ENCODE peak calls at places on chromosomes 2 and 18, in ten cellular contexts. H is adrenal gland, W is body of pancreas, F is IMR-90, Z is GM12891, K is endothelial cell of umbilical vein, C is HCT116, N is sigmoid colon, U is A549, R is transverse colon. T is an unnamed sample.

GRCh38 chr2:164599954-164600589 is 21.2 kb downstream of the GRB14 start:
- DNase-seq in H (peak), W (peak), F (peak), Z (no peak), K (peak), C (peak), N (no peak), U (peak), R (peak), T (peak)

GRCh38 chr2:32678825-32679224 is 51.0 kb downstream of the TTC27 start:
- DNase-seq in H (no peak), W (no peak), F (peak), Z (no peak), K (peak), C (peak), N (no peak), U (no peak), R (no peak), T (peak)

GRCh38 chr2:60882971-60883753 is 1.8 kb downstream of the REL start:
- DNase-seq in H (peak), W (no peak), F (peak), Z (no peak), K (peak), C (no peak), N (no peak), U (no peak), R (peak), T (no peak)

GRCh38 chr18:65788373-65788772 is 37.6 kb downstream of the CDH7 start:
- DNase-seq in H (peak), W (no peak), F (no peak), Z (no peak), K (no peak), C (no peak), N (no peak), U (no peak), R (no peak), T (no peak)

GRCh38 chr2:240639566-240639965 is 14.3 kb downstream of the GPR35 start:
- DNase-seq in H (no peak), W (no peak), F (no peak), Z (no peak), K (no peak), C (no peak), N (peak), U (no peak), R (no peak), T (no peak)

GRCh38 chr2:175690113-175690716 is 311.9 kb downstream of the LNPK start:
- DNase-seq in H (peak), W (peak), F (peak), Z (peak), K (peak), C (peak), N (no peak), U (no peak), R (peak), T (peak)

GRCh38 chr2:132270981-132271546 is 109.3 kb upstream of the ANKRD30BL start:
- DNase-seq in H (no peak), W (no peak), F (no peak), Z (no peak), K (no peak), C (no peak), N (no peak), U (no peak), R (no peak), T (no peak)

GRCh38 chr18:39966275-39966674 is 1988.8 kb upstream of the PIK3C3 start:
- DNase-seq in H (no peak), W (no peak), F (no peak), Z (no peak), K (no peak), C (no peak), N (no peak), U (no peak), R (no peak), T (no peak)

GRCh38 chr2:121529439-121530209 is 1.1 kb upstream of the RNU4ATAC start:
- DNase-seq in H (peak), W (peak), F (peak), Z (no peak), K (no peak), C (no peak), N (peak), U (peak), R (peak), T (no peak)

GRCh38 chr2:66925128-66925527 is 472.0 kb upstream of the ETAA1 start:
- DNase-seq in H (no peak), W (no peak), F (peak), Z (no peak), K (peak), C (no peak), N (no peak), U (no peak), R (no peak), T (no peak)

GRCh38 chr2:190678444-190679162 is 29.7 kb downstream of the NAB1 start:
- DNase-seq in H (no peak), W (no peak), F (peak), Z (no peak), K (peak), C (no peak), N (no peak), U (no peak), R (no peak), T (no peak)

GRCh38 chr2:191838526-191838925 is 8.4 kb downstream of the CAVIN2 start:
- DNase-seq in H (no peak), W (no peak), F (no peak), Z (no peak), K (peak), C (no peak), N (no peak), U (no peak), R (no peak), T (no peak)

GRCh38 chr2:236753611-236754010 is 184.0 kb downstream of the ACKR3 start:
- DNase-seq in H (no peak), W (no peak), F (no peak), Z (no peak), K (peak), C (no peak), N (no peak), U (no peak), R (no peak), T (no peak)

GRCh38 chr2:35787302-35788031 is 568.1 kb upstream of the CRIM1 start:
- DNase-seq in H (no peak), W (no peak), F (no peak), Z (no peak), K (peak), C (no peak), N (no peak), U (no peak), R (no peak), T (no peak)

GRCh38 chr2:29617351-29617750 is 304.0 kb downstream of the ALK start:
- DNase-seq in H (no peak), W (no peak), F (no peak), Z (no peak), K (no peak), C (no peak), N (no peak), U (no peak), R (no peak), T (no peak)

DNA sequence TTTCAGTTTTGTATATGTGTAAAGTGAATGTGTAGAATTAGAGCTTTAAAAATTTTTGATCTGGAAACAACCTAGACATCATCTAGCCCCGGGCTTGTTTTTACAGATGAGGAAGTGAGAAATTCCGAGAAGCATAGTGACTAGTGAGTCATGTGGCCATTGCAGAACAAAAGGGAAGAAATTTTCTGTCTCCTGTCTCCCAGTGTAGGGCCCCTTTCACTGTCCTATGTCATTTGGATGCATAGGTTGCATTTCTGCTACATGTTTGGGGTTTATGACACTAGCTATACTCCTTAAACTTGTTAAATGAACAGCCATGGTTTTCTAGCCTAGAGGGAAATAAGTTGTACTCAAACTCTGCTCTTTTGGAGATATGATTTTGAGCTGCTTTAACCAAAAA is 84.6 kb downstream of the PLCL1 start:
- DNase-seq in H (peak), W (no peak), F (peak), Z (peak), K (peak), C (no peak), N (no peak), U (no peak), R (no peak), T (no peak)
- TF ChIP-seq POLR2A in H (no peak), W (no peak), F (no peak), Z (no peak), K (no peak), C (no peak), N (no peak), U (no peak), R (no peak), T (no peak)

GRCh38 chr2:64988420-64989125 is 626 bp upstream of the SLC1A4 start:
- DNase-seq in H (peak), W (peak), F (peak), Z (peak), K (peak), C (peak), N (peak), U (peak), R (peak), T (peak)
- TF ChIP-seq POLR2A in H (no peak), W (peak), F (peak), Z (peak), K (peak), C (no peak), N (peak), U (peak), R (peak), T (no peak)

DNA sequence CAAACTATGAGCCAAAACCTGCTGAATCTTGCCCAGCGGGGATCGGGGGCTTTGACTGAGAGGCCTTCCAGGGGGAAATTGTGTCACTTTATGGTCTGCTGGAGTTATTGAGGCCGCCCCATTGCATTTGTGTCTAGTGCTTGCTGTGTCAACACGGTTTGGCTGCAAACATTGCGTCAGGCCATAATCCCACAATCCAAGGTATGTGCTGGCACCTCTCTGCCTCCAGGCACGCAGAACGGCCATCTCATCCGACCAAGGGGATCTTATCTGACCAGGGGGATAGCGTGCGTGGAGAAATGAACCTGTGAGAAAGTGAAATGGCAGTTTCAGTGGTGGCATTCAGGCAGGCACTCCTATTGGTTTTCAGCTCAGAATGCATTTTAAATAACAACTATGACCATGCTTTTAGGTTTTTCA is 18.1 kb upstream of the LYPD6B start:
- DNase-seq in H (no peak), W (no peak), F (no peak), Z (no peak), K (no peak), C (no peak), N (no peak), U (no peak), R (peak), T (no peak)
- TF ChIP-seq POLR2A in H (no peak), W (no peak), F (no peak), Z (peak), K (no peak), C (no peak), N (no peak), U (no peak), R (no peak), T (no peak)

GRCh38 chr2:39142012-39142346 is 21.1 kb upstream of the SOS1 start:
- DNase-seq in H (no peak), W (no peak), F (no peak), Z (no peak), K (no peak), C (no peak), N (no peak), U (no peak), R (no peak), T (no peak)
- TF ChIP-seq POLR2A in H (no peak), W (no peak), F (no peak), Z (no peak), K (no peak), C (no peak), N (no peak), U (no peak), R (no peak), T (no peak)

DNA sequence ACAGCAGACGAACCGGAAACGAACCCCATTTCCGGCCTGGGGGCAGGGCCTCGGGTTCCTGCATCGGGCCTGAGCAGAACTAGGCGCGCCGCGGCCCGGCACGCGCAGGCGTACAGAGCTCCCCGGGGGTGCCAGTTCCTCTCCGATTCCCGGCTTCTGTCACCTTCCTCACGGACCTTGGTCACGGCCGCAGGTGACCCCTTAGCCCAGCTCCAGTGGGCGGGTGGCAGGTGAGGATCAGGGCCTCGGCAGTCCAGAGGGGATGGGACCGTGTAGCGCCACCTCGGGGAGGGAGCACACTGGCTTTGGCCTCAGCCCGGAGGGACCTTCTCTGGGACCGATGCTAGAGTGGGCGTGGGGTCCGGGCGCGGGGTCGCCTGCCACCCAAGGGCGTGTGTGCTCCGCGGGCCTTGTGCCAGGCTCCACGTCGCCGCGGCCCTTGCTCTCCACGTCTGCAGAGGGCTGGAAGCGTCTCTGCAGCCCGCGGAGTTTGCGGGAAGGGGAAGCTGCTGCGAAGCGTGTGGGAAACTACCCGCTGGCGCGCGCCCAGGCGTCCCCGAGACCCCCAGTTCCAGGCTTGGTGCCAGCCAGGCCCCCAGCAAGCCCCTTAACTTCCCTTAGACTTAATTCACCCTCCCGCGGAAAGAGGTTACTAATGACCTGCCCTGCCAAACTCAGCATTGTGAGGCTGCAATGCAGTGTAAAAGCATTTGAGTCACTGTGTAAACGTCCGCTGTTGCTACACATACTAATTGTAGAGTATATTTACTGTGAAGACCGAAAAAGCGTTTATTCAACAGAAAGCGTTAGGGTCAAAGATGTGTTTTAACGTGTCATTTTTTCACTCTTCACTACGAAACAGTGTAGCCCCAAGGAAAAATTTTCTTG is at the start of gene TRAPPC12:
- DNase-seq in H (peak), W (peak), F (peak), Z (peak), K (peak), C (peak), N (peak), U (peak), R (peak), T (peak)
- TF ChIP-seq POLR2A in H (peak), W (peak), F (peak), Z (peak), K (peak), C (peak), N (peak), U (peak), R (peak), T (peak)

GRCh38 chr18:10558243-10558966 is 32.6 kb downstream of the NAPG start:
- DNase-seq in H (no peak), W (no peak), F (no peak), Z (no peak), K (no peak), C (no peak), N (no peak), U (no peak), R (no peak), T (no peak)
- TF ChIP-seq POLR2A in H (no peak), W (no peak), F (no peak), Z (no peak), K (no peak), C (no peak), N (no peak), U (no peak), R (no peak), T (no peak)

DNA sequence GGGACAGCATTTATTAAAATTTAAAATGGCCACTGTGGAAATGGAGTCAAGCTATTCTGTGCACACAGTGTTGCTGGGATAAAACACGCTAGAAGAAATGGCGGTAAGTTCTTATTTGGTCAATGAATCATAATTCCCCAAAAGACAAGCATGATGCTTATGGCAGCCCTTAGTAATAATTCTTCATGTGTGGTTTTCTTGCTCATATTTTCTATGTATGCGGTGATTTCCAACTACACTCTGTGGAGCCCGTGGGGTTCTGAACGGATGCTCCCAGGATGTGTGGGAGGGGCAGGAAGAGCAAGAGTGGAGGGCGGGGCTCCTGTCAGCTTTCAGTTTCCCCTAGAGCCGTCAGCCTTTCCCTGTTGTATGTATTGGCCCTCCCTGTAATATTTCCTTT is 91.7 kb upstream of the RMDN2 start:
- DNase-seq in H (no peak), W (no peak), F (no peak), Z (no peak), K (no peak), C (no peak), N (no peak), U (no peak), R (no peak), T (no peak)
- TF ChIP-seq POLR2A in H (no peak), W (no peak), F (no peak), Z (no peak), K (no peak), C (no peak), N (no peak), U (no peak), R (no peak), T (no peak)

GRCh38 chr18:3245853-3246635 is 1.6 kb upstream of the MYL12A start:
- DNase-seq in H (peak), W (peak), F (peak), Z (peak), K (peak), C (peak), N (peak), U (peak), R (peak), T (peak)
- TF ChIP-seq POLR2A in H (no peak), W (peak), F (peak), Z (peak), K (no peak), C (no peak), N (no peak), U (no peak), R (no peak), T (no peak)